ENCODE peak calls at places on chromosomes 11 and 22, in six cellular contexts. One of them, this sample, is unnamed.

GRCh38 chr22:26086359-26086758 is 82.9 kb upstream of the SEZ6L start:
- DNase-seq in nephron progenitor cell: no peak
- DNase-seq in CD4-positive, alpha-beta T cell: no peak
- DNase-seq in ascending aorta: no peak
- DNase-seq in neural progenitor cell: peak
- DNase-seq in fibroblast of lung: no peak
- DNase-seq in this sample: no peak

GRCh38 chr11:12581923-12582322 is 92.3 kb upstream of the TEAD1 start:
- DNase-seq in CD4-positive, alpha-beta T cell: no peak
- DNase-seq in ascending aorta: no peak
- DNase-seq in neural progenitor cell: no peak
- DNase-seq in fibroblast of lung: peak
- DNase-seq in nephron progenitor cell: no peak
- DNase-seq in this sample: no peak

GRCh38 chr11:2581931-2582435 is 117.8 kb downstream of the KCNQ1OT1 start:
- DNase-seq in fibroblast of lung: no peak
- DNase-seq in nephron progenitor cell: no peak
- DNase-seq in ascending aorta: peak
- DNase-seq in neural progenitor cell: no peak
- DNase-seq in CD4-positive, alpha-beta T cell: no peak
- DNase-seq in this sample: peak

GRCh38 chr11:74696932-74697687 is 34.1 kb downstream of the CHRDL2 start:
- DNase-seq in CD4-positive, alpha-beta T cell: no peak
- DNase-seq in neural progenitor cell: peak
- DNase-seq in fibroblast of lung: peak
- DNase-seq in ascending aorta: peak
- DNase-seq in nephron progenitor cell: peak
- DNase-seq in this sample: peak

GRCh38 chr11:34640050-34640971 is 19.4 kb downstream of the EHF start:
- DNase-seq in fibroblast of lung: peak
- DNase-seq in neural progenitor cell: peak
- DNase-seq in CD4-positive, alpha-beta T cell: no peak
- DNase-seq in nephron progenitor cell: no peak
- DNase-seq in ascending aorta: no peak
- DNase-seq in this sample: no peak

GRCh38 chr22:47044722-47045545 is 282.5 kb downstream of the TBC1D22A start:
- DNase-seq in neural progenitor cell: no peak
- DNase-seq in ascending aorta: no peak
- DNase-seq in fibroblast of lung: no peak
- DNase-seq in CD4-positive, alpha-beta T cell: no peak
- DNase-seq in nephron progenitor cell: no peak
- DNase-seq in this sample: no peak

GRCh38 chr22:49203091-49203862 is 624.4 kb downstream of the BRD1 start:
- DNase-seq in CD4-positive, alpha-beta T cell: no peak
- DNase-seq in neural progenitor cell: no peak
- DNase-seq in nephron progenitor cell: no peak
- DNase-seq in fibroblast of lung: no peak
- DNase-seq in ascending aorta: peak
- DNase-seq in this sample: no peak

GRCh38 chr11:117851852-117852251 is 24.6 kb downstream of the FXYD6 start:
- DNase-seq in CD4-positive, alpha-beta T cell: no peak
- DNase-seq in ascending aorta: no peak
- DNase-seq in neural progenitor cell: no peak
- DNase-seq in nephron progenitor cell: no peak
- DNase-seq in fibroblast of lung: no peak
- DNase-seq in this sample: no peak

GRCh38 chr11:86637976-86638375 is 34.4 kb downstream of the ME3 start:
- DNase-seq in fibroblast of lung: no peak
- DNase-seq in neural progenitor cell: no peak
- DNase-seq in ascending aorta: no peak
- DNase-seq in CD4-positive, alpha-beta T cell: no peak
- DNase-seq in nephron progenitor cell: no peak
- DNase-seq in this sample: no peak

GRCh38 chr22:23503736-23504440 is 76.2 kb downstream of the IGLL1 start:
- DNase-seq in neural progenitor cell: no peak
- DNase-seq in CD4-positive, alpha-beta T cell: no peak
- DNase-seq in nephron progenitor cell: no peak
- DNase-seq in ascending aorta: no peak
- DNase-seq in fibroblast of lung: no peak
- DNase-seq in this sample: no peak

GRCh38 chr22:24325105-24325757 is 54.6 kb downstream of the SPECC1L start:
- DNase-seq in ascending aorta: no peak
- DNase-seq in CD4-positive, alpha-beta T cell: no peak
- DNase-seq in nephron progenitor cell: no peak
- DNase-seq in neural progenitor cell: peak
- DNase-seq in fibroblast of lung: peak
- DNase-seq in this sample: no peak

GRCh38 chr11:34044664-34045485 is 6.7 kb upstream of the CAPRIN1 start:
- DNase-seq in neural progenitor cell: peak
- DNase-seq in CD4-positive, alpha-beta T cell: no peak
- DNase-seq in ascending aorta: peak
- DNase-seq in nephron progenitor cell: no peak
- DNase-seq in fibroblast of lung: peak
- DNase-seq in this sample: no peak

GRCh38 chr11:26522912-26523610 is 49.0 kb downstream of the MUC15 start:
- DNase-seq in ascending aorta: no peak
- DNase-seq in nephron progenitor cell: no peak
- DNase-seq in neural progenitor cell: peak
- DNase-seq in CD4-positive, alpha-beta T cell: no peak
- DNase-seq in fibroblast of lung: peak
- DNase-seq in this sample: no peak
- TF ChIP-seq CTCF in ascending aorta: no peak
- TF ChIP-seq CTCF in nephron progenitor cell: no peak
- TF ChIP-seq CTCF in neural progenitor cell: peak
- TF ChIP-seq CTCF in CD4-positive, alpha-beta T cell: no peak
- TF ChIP-seq CTCF in fibroblast of lung: peak
- TF ChIP-seq CTCF in this sample: no peak

GRCh38 chr11:133679896-133680295 is 147.6 kb upstream of the OPCML start:
- DNase-seq in CD4-positive, alpha-beta T cell: no peak
- DNase-seq in ascending aorta: no peak
- DNase-seq in neural progenitor cell: no peak
- DNase-seq in nephron progenitor cell: no peak
- DNase-seq in fibroblast of lung: no peak
- DNase-seq in this sample: no peak

GRCh38 chr11:133678211-133678610 is 145.9 kb upstream of the OPCML start:
- DNase-seq in ascending aorta: no peak
- DNase-seq in nephron progenitor cell: no peak
- DNase-seq in fibroblast of lung: no peak
- DNase-seq in CD4-positive, alpha-beta T cell: no peak
- DNase-seq in neural progenitor cell: no peak
- DNase-seq in this sample: no peak

GRCh38 chr11:133681901-133682300 is 149.6 kb upstream of the OPCML start:
- DNase-seq in nephron progenitor cell: no peak
- DNase-seq in neural progenitor cell: peak
- DNase-seq in CD4-positive, alpha-beta T cell: no peak
- DNase-seq in ascending aorta: no peak
- DNase-seq in fibroblast of lung: no peak
- DNase-seq in this sample: no peak
- TF ChIP-seq CTCF in nephron progenitor cell: peak
- TF ChIP-seq CTCF in neural progenitor cell: peak
- TF ChIP-seq CTCF in CD4-positive, alpha-beta T cell: no peak
- TF ChIP-seq CTCF in ascending aorta: no peak
- TF ChIP-seq CTCF in fibroblast of lung: no peak
- TF ChIP-seq CTCF in this sample: no peak

GRCh38 chr11:72245232-72245816 is 1.3 kb upstream of the PHOX2A start:
- DNase-seq in fibroblast of lung: no peak
- DNase-seq in nephron progenitor cell: no peak
- DNase-seq in CD4-positive, alpha-beta T cell: no peak
- DNase-seq in neural progenitor cell: no peak
- DNase-seq in ascending aorta: peak
- DNase-seq in this sample: no peak

GRCh38 chr11:72243173-72243566 is 806 bp downstream of the PHOX2A start:
- DNase-seq in ascending aorta: no peak
- DNase-seq in nephron progenitor cell: no peak
- DNase-seq in fibroblast of lung: no peak
- DNase-seq in CD4-positive, alpha-beta T cell: no peak
- DNase-seq in neural progenitor cell: no peak
- DNase-seq in this sample: no peak

GRCh38 chr11:72242141-72242540 is 1.8 kb downstream of the PHOX2A start:
- DNase-seq in nephron progenitor cell: no peak
- DNase-seq in fibroblast of lung: no peak
- DNase-seq in ascending aorta: no peak
- DNase-seq in CD4-positive, alpha-beta T cell: no peak
- DNase-seq in neural progenitor cell: no peak
- DNase-seq in this sample: no peak

GRCh38 chr11:72244317-72245231 is 598 bp upstream of the PHOX2A start:
- DNase-seq in neural progenitor cell: peak
- DNase-seq in nephron progenitor cell: peak
- DNase-seq in ascending aorta: peak
- DNase-seq in CD4-positive, alpha-beta T cell: no peak
- DNase-seq in fibroblast of lung: no peak
- DNase-seq in this sample: no peak

DNA sequence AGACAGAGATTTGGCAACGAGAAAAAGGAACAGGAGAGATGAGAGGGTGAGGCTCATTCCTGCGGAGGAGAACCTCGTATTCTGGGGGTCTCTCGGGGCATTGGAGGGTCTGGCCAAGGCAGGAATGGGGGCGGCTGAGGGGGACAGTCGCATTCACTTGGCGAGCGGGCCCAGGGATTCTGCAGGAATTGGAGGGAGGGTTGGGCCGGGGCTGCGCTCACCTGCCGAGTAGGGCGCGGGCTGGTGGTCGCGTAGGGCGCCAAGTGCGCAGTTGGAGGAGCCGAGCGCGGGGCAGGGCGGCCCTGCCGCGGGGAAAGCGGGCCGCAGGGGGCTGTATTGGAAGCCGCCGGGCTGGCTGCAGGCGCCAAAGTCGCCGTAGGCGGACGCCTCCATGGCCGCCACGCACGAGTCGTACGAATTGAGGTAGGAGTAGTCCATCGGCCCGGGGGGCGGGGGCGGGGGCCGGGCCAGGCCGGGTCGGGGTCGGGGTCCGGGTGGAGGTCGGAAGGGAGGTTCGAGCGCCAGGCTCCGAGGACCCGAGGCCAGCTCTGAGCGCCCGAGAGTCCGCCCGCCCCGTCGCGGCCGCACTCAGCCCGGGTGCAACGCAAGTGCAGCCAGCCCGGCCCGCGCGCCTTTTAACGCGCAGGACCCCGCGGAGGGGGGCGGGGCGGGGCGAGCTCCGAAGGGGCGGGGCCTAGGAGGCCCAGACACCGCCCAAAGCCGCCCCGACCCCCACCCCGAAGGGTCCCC is at the start of gene PHOX2A:
- DNase-seq in nephron progenitor cell: peak
- DNase-seq in fibroblast of lung: no peak
- DNase-seq in CD4-positive, alpha-beta T cell: no peak
- DNase-seq in ascending aorta: no peak
- DNase-seq in neural progenitor cell: peak
- DNase-seq in this sample: no peak
- TF ChIP-seq CTCF in nephron progenitor cell: no peak
- TF ChIP-seq CTCF in fibroblast of lung: no peak
- TF ChIP-seq CTCF in CD4-positive, alpha-beta T cell: no peak
- TF ChIP-seq CTCF in ascending aorta: no peak
- TF ChIP-seq CTCF in neural progenitor cell: no peak
- TF ChIP-seq CTCF in this sample: no peak

GRCh38 chr11:116217006-116217405 is 555.8 kb downstream of the BUD13 start:
- DNase-seq in nephron progenitor cell: no peak
- DNase-seq in neural progenitor cell: no peak
- DNase-seq in CD4-positive, alpha-beta T cell: no peak
- DNase-seq in ascending aorta: peak
- DNase-seq in fibroblast of lung: peak
- DNase-seq in this sample: no peak
- TF ChIP-seq CTCF in nephron progenitor cell: no peak
- TF ChIP-seq CTCF in neural progenitor cell: no peak
- TF ChIP-seq CTCF in CD4-positive, alpha-beta T cell: peak
- TF ChIP-seq CTCF in ascending aorta: peak
- TF ChIP-seq CTCF in fibroblast of lung: peak
- TF ChIP-seq CTCF in this sample: no peak

DNA sequence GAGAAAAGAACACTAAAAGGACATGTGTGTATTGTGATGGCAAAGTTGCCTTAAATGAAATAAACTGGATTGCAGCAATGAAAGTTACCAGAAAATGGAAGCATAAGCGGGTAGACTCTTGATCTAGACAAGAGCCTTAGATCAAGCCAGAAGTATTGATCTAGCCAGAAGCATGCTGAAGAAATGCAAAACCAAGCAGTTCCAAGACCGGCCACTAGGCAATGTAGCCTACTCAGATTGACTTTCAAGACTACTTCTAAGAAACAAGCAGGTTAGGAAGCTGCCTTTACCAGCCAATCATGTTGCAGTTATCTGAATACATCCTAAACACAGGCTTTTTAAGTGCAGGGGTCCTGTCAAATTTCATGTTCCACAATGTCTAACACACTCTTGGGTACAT is 54.6 kb downstream of the KCNA4 start:
- DNase-seq in fibroblast of lung: no peak
- DNase-seq in CD4-positive, alpha-beta T cell: no peak
- DNase-seq in nephron progenitor cell: peak
- DNase-seq in neural progenitor cell: peak
- DNase-seq in ascending aorta: no peak
- DNase-seq in this sample: no peak
- TF ChIP-seq CTCF in fibroblast of lung: no peak
- TF ChIP-seq CTCF in CD4-positive, alpha-beta T cell: no peak
- TF ChIP-seq CTCF in nephron progenitor cell: peak
- TF ChIP-seq CTCF in neural progenitor cell: peak
- TF ChIP-seq CTCF in ascending aorta: no peak
- TF ChIP-seq CTCF in this sample: no peak

DNA sequence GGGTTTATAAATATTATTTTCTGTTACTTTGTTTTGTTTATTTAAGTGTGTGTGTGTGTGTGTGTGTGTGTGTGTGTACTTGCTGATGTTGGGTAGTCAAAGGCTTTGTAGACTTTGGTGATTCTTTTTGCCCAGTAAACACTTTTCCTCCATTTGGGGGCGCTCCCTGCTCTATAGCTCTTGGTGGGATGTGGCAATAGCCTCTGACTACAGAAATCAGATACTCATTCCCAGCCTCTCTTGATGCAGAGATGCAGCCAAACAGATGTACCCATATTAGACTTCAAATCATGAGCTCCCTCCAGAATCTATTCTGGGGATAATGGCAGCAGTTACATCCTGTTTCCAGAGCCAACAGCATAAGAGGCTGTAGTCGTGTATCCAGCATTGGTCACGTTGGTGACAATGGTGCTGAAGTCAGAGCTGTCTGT is 33.4 kb upstream of the APOL5 start:
- DNase-seq in nephron progenitor cell: no peak
- DNase-seq in neural progenitor cell: peak
- DNase-seq in ascending aorta: no peak
- DNase-seq in fibroblast of lung: peak
- DNase-seq in CD4-positive, alpha-beta T cell: no peak
- DNase-seq in this sample: no peak
- TF ChIP-seq CTCF in nephron progenitor cell: no peak
- TF ChIP-seq CTCF in neural progenitor cell: peak
- TF ChIP-seq CTCF in ascending aorta: no peak
- TF ChIP-seq CTCF in fibroblast of lung: peak
- TF ChIP-seq CTCF in CD4-positive, alpha-beta T cell: no peak
- TF ChIP-seq CTCF in this sample: no peak

GRCh38 chr11:70128435-70128906 is 50.4 kb downstream of the ANO1 start:
- DNase-seq in neural progenitor cell: no peak
- DNase-seq in nephron progenitor cell: peak
- DNase-seq in CD4-positive, alpha-beta T cell: no peak
- DNase-seq in ascending aorta: peak
- DNase-seq in fibroblast of lung: no peak
- DNase-seq in this sample: no peak
- TF ChIP-seq CTCF in neural progenitor cell: no peak
- TF ChIP-seq CTCF in nephron progenitor cell: no peak
- TF ChIP-seq CTCF in CD4-positive, alpha-beta T cell: no peak
- TF ChIP-seq CTCF in ascending aorta: peak
- TF ChIP-seq CTCF in fibroblast of lung: no peak
- TF ChIP-seq CTCF in this sample: no peak

DNA sequence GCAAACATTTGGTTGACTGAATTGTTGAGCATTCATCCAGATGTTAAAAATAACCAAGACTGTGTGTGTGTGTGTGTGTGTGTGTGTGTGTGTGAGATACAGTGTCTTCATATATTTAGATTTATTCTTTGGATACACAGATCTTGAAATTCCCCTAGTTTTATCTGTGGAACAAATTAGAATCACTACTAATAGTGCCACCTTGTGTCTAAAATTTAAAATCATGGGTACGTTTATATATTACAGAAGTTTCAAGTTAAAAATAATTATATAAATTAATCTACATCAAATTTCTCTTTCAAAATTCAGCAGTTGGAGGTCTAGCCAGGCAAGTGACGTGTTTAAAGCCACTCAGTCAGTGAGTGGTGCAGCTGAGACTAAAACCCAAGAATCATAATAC is 1566.2 kb upstream of the TENM4 start:
- DNase-seq in neural progenitor cell: no peak
- DNase-seq in ascending aorta: no peak
- DNase-seq in CD4-positive, alpha-beta T cell: no peak
- DNase-seq in nephron progenitor cell: no peak
- DNase-seq in fibroblast of lung: peak
- DNase-seq in this sample: no peak
- TF ChIP-seq CTCF in neural progenitor cell: peak
- TF ChIP-seq CTCF in ascending aorta: no peak
- TF ChIP-seq CTCF in CD4-positive, alpha-beta T cell: no peak
- TF ChIP-seq CTCF in nephron progenitor cell: no peak
- TF ChIP-seq CTCF in fibroblast of lung: no peak
- TF ChIP-seq CTCF in this sample: no peak

This sample was measured in omental fat pad.